ENCODE peak calls at places on chromosomes 5 and 9, in six cellular contexts. D is fibroblast of pulmonary artery, S is MCF 10A, X is mammary epithelial cell, M is GM06990, T is foreskin keratinocyte. Q is an unnamed sample.

GRCh38 chr5:33343661-33344327 is 97.0 kb upstream of the TARS1 start:
- DNase-seq in X (peak; percentile 73), M (no peak), D (peak; percentile 88), S (peak; percentile 54), T (peak; percentile 89), Q (no peak)

GRCh38 chr5:78568212-78568611 is 80.4 kb downstream of the LHFPL2 start:
- DNase-seq in T (no peak), M (no peak), D (no peak), S (no peak), X (no peak), Q (no peak)

GRCh38 chr9:98303556-98304125 is 48.2 kb upstream of the TBC1D2 start:
- DNase-seq in S (no peak), D (no peak), T (no peak), X (no peak), M (no peak), Q (no peak)

GRCh38 chr9:127500399-127500798 is 49.1 kb downstream of the LRSAM1 start:
- DNase-seq in X (no peak), S (no peak), D (no peak), M (no peak), T (no peak), Q (no peak)

GRCh38 chr9:75548871-75549270 is 341.6 kb upstream of the PCSK5 start:
- DNase-seq in D (no peak), T (no peak), M (no peak), S (no peak), X (no peak), Q (no peak)

GRCh38 chr9:110875275-110875674 is 163.0 kb downstream of the LPAR1 start:
- DNase-seq in S (no peak), T (no peak), D (no peak), M (peak; percentile 72), X (no peak), Q (no peak)

GRCh38 chr5:34895641-34896419 is 19.5 kb downstream of the RAD1 start:
- DNase-seq in M (no peak), X (no peak), T (no peak), D (peak; percentile 50), S (peak; percentile 10), Q (no peak)

GRCh38 chr5:125052601-125053000 is 306.2 kb upstream of the ZNF608 start:
- DNase-seq in M (no peak), T (no peak), X (no peak), D (no peak), S (no peak), Q (no peak)

GRCh38 chr5:135095052-135095715 is 61.2 kb upstream of the PITX1 start:
- DNase-seq in S (no peak), D (no peak), X (no peak), M (no peak), T (no peak), Q (no peak)

GRCh38 chr9:123568691-123569342 is 212.8 kb downstream of the CRB2 start:
- DNase-seq in D (peak; percentile 37), T (no peak), M (no peak), S (no peak), X (no peak), Q (no peak)

GRCh38 chr5:111855356-111855755 is 98.4 kb upstream of the NREP start:
- DNase-seq in X (no peak), T (no peak), M (no peak), D (no peak), S (no peak), Q (no peak)

GRCh38 chr9:136016882-136017812 is 56.0 kb upstream of the UBAC1 start:
- DNase-seq in S (no peak), X (no peak), T (no peak), M (no peak), D (no peak), Q (no peak)

GRCh38 chr9:122370869-122371467 is at the start of gene PTGS1:
- DNase-seq in S (peak; percentile 49), T (no peak), M (peak; percentile 41), X (no peak), D (peak; percentile 54), Q (peak; percentile 27)

GRCh38 chr5:68049053-68049713 is 166.4 kb upstream of the PIK3R1 start:
- DNase-seq in S (no peak), M (no peak), X (no peak), T (no peak), D (no peak), Q (no peak)

GRCh38 chr5:141484499-141485304 is at the start of gene PCDHGC4:
- DNase-seq in D (no peak), M (peak; percentile 46), S (no peak), T (no peak), X (no peak), Q (no peak)

GRCh38 chr5:150153957-150154617 is 1.6 kb downstream of the PDGFRB start:
- DNase-seq in X (no peak), S (no peak), M (no peak), D (peak; percentile 74), T (no peak), Q (no peak)

GRCh38 chr9:92242115-92242778 is 51.2 kb downstream of the IARS1 start:
- DNase-seq in M (no peak), D (peak; percentile 82), S (no peak), T (no peak), X (peak; percentile 63), Q (no peak)

DNA sequence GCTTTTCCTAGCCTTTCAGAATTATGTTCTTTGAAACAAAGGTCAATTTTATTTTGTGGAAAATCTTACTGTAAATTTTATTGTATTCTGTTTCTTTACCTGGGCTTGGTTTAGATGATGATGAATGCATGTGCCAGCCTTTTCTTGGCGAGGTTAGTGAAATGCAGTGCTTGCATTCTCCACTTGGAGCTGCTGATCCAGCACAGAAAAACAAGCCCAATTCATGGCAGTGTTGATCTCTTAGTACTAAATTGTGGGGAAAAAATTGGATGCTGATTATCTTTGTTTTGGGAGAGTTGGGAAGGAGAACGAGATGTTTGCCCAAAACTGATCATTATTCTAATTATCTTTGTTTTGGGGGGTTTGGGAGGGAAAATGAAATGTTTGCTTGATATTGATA is 3.7 kb downstream of the HABP4 start:
- DNase-seq in S (peak; percentile 55), D (peak; percentile 62), X (peak; percentile 38), M (no peak), T (peak; percentile 38), Q (no peak)
- TF ChIP-seq CTCF in S (peak; percentile 44), D (peak; percentile 72), X (peak; percentile 67), M (peak; percentile 38), T (peak; percentile 68), Q (no peak)

GRCh38 chr9:33044677-33045282 is 19.7 kb downstream of the DNAJA1 start:
- DNase-seq in T (peak; percentile 38), S (peak; percentile 65), X (peak; percentile 34), M (no peak), D (peak; percentile 22), Q (no peak)
- TF ChIP-seq CTCF in T (peak; percentile 62), S (no peak), X (no peak), M (no peak), D (peak; percentile 19), Q (no peak)

GRCh38 chr9:111978616-111979015 is 82.0 kb downstream of the UGCG start:
- DNase-seq in T (no peak), D (no peak), X (no peak), S (no peak), M (no peak), Q (no peak)

GRCh38 chr9:111979561-111979960 is 82.9 kb downstream of the UGCG start:
- DNase-seq in T (no peak), X (no peak), D (no peak), M (no peak), S (no peak), Q (no peak)

GRCh38 chr9:111974092-111974681 is 77.6 kb downstream of the UGCG start:
- DNase-seq in T (peak; percentile 26), M (no peak), D (peak; percentile 47), S (peak; percentile 33), X (no peak), Q (no peak)

GRCh38 chr9:111980398-111980797 is 83.8 kb downstream of the UGCG start:
- DNase-seq in M (no peak), S (no peak), D (no peak), T (no peak), X (no peak), Q (no peak)

DNA sequence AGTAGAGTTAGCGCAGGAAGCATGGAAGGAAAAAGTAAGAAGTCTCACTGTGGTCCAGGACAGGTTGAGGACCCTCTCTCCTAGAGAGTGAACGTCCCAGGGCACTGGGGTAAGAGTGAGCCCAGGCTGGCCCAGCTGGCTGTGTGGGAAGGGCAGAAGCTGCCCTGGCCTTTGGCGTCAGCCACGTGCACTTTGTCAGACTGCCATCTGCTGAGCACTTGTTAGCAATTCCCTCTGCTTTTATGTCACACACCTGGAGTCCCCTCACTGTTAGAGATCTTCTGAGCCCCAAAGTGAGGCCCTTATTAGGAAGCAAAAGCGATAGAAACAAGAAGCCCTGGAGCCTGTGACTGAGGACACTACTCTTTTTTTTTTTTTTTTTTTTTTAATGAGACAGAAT is 79.1 kb downstream of the UGCG start:
- DNase-seq in X (no peak), D (no peak), S (peak; percentile 36), M (peak; percentile 43), T (no peak), Q (no peak)
- TF ChIP-seq CTCF in X (no peak), D (no peak), S (peak; percentile 5), M (peak; percentile 48), T (peak; percentile 33), Q (no peak)

GRCh38 chr5:6768590-6769230 is 55.5 kb downstream of the TENT4A start:
- DNase-seq in M (no peak), X (no peak), D (no peak), T (no peak), S (no peak), Q (no peak)

GRCh38 chr5:6770826-6771607 is 57.8 kb downstream of the TENT4A start:
- DNase-seq in M (no peak), S (no peak), D (no peak), T (no peak), X (no peak), Q (no peak)

GRCh38 chr5:6766558-6767191 is 53.4 kb downstream of the TENT4A start:
- DNase-seq in D (peak; percentile 51), X (peak; percentile 92), M (no peak), T (peak; percentile 90), S (peak; percentile 96), Q (peak; percentile 38)

GRCh38 chr5:6765612-6766525 is 52.6 kb downstream of the TENT4A start:
- DNase-seq in M (peak; percentile 49), T (peak; percentile 82), X (peak; percentile 79), D (peak; percentile 78), S (peak; percentile 89), Q (peak; percentile 55)

DNA sequence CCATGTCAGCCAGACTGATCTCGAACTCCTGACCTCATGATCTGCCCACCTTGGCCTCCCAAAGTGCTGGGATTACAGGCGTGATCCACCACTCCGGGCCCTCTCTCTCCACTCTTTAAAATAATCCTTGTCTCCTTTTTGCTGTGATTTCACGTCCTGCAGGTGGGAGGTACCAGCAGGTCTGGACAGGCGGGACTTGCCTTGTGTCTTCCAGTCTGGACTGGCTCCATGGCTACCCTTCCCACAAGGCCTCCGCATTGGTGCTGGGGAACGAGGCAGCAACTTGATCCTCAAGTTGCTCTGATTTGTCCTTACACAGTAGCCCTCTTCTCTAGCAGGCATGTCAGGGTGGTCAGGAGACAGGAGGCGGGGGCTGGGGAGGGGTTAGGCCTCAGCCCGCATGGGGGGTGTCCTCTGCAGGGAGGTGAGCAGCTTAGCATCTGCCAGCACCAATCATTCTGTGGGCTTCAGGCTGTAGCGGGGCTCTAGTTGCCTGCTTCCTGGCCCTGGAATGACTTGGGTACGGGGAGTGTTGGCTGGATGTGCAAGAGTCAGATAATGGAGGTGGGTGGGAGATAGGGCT is 54.3 kb downstream of the TENT4A start:
- DNase-seq in D (no peak), X (peak; percentile 20), T (peak; percentile 56), S (peak; percentile 34), M (no peak), Q (no peak)
- TF ChIP-seq CTCF in D (no peak), X (no peak), T (no peak), S (no peak), M (no peak), Q (no peak)